ENCODE peak calls at places on chromosome 21, in ten cellular contexts. O is NCI-H2029 treated with DMSO at 0.1 percent for 48 hours; X is Daoy; U is naive thymus-derived CD8-positive, alpha-beta T cell; F is stromal cell of bone marrow; N is aorta; W is naive thymus-derived CD4-positive, alpha-beta T cell; Y is activated T-cell treated with anti-CD3 and anti-CD28 coated beads, Interleukin-2, amount 50 U/mL, for 72 hours; M is right cardiac atrium; C is NCI-H1092. B is an unnamed sample.

GRCh38 chr21:14957836-14958235 is 107.0 kb downstream of the NRIP1 start:
- DNase-seq in F (no peak), Y (no peak), M (no peak), U (no peak), N (no peak), C (no peak), W (no peak), O (no peak), X (no peak), B (no peak)

GRCh38 chr21:45322960-45323461 is 35.3 kb upstream of the POFUT2 start:
- DNase-seq in O (no peak), W (no peak), C (no peak), Y (no peak), U (no peak), N (peak), F (no peak), X (peak), M (peak), B (no peak)

GRCh38 chr21:41993744-41994143 is 16.4 kb downstream of the ZBTB21 start:
- DNase-seq in F (peak), M (no peak), W (no peak), O (no peak), Y (no peak), X (no peak), U (no peak), C (no peak), N (no peak), B (no peak)

GRCh38 chr21:14687277-14687642 is 141.1 kb upstream of the SAMSN1 start:
- DNase-seq in N (no peak), M (no peak), C (no peak), Y (no peak), F (no peak), W (no peak), U (no peak), X (no peak), O (no peak), B (no peak)

GRCh38 chr21:43826623-43826974 is 37.2 kb downstream of the RRP1 start:
- DNase-seq in F (no peak), O (no peak), N (no peak), W (no peak), M (peak), Y (no peak), C (no peak), U (no peak), X (no peak), B (no peak)

GRCh38 chr21:33682992-33683627 is 40.8 kb downstream of the ITSN1 start:
- DNase-seq in O (no peak), U (no peak), M (no peak), Y (no peak), F (peak), C (no peak), W (no peak), N (no peak), X (peak), B (no peak)

GRCh38 chr21:45265721-45266517 is 21.8 kb downstream of the POFUT2 start:
- DNase-seq in O (no peak), X (peak), N (peak), C (no peak), M (no peak), Y (no peak), U (no peak), F (no peak), W (no peak), B (no peak)

GRCh38 chr21:18801468-18801867 is 397.9 kb upstream of the TMPRSS15 start:
- DNase-seq in F (no peak), M (no peak), Y (no peak), O (no peak), U (no peak), W (no peak), X (no peak), C (no peak), N (no peak), B (no peak)

GRCh38 chr21:33949516-33950424 is 34.2 kb upstream of the ATP5PO start:
- DNase-seq in X (no peak), O (no peak), F (no peak), C (no peak), W (peak), U (peak), M (no peak), N (no peak), Y (peak), B (no peak)

GRCh38 chr21:37561506-37561905 is 194.9 kb downstream of the DYRK1A start:
- DNase-seq in W (no peak), O (no peak), C (no peak), M (no peak), F (no peak), X (no peak), Y (no peak), U (no peak), N (no peak), B (no peak)

GRCh38 chr21:30044447-30045064 is 104.8 kb upstream of the GRIK1 start:
- DNase-seq in W (no peak), F (peak), Y (no peak), U (no peak), X (no peak), C (peak), M (no peak), O (peak), N (no peak), B (no peak)

GRCh38 chr21:14995695-14996490 is 68.9 kb downstream of the NRIP1 start:
- DNase-seq in N (no peak), W (no peak), X (peak), F (no peak), C (no peak), M (no peak), U (no peak), Y (no peak), O (no peak), B (peak)

GRCh38 chr21:41098076-41098475 is 69.9 kb upstream of the BACE2 start:
- DNase-seq in M (no peak), Y (no peak), O (no peak), F (no peak), N (no peak), W (no peak), U (no peak), X (no peak), C (no peak), B (no peak)

GRCh38 chr21:45073301-45074047 is 906 bp upstream of the ADARB1 start:
- DNase-seq in U (no peak), F (no peak), O (no peak), C (peak), M (peak), X (peak), W (no peak), N (peak), Y (no peak), B (no peak)

GRCh38 chr21:39593522-39593921 is 19.2 kb upstream of the B3GALT5 start:
- DNase-seq in U (no peak), M (no peak), Y (no peak), X (no peak), F (no peak), N (no peak), C (no peak), O (no peak), W (no peak), B (no peak)

GRCh38 chr21:31557956-31558838 is 101.3 kb upstream of the SOD1 start:
- DNase-seq in O (no peak), C (peak), U (peak), X (peak), F (no peak), Y (peak), N (peak), M (peak), W (peak), B (peak)

GRCh38 chr21:42200906-42201614 is 17.9 kb upstream of the ABCG1 start:
- DNase-seq in Y (no peak), C (no peak), O (no peak), N (no peak), W (peak), X (no peak), U (no peak), F (no peak), M (no peak), B (no peak)

GRCh38 chr21:46600305-46600704 is 4.6 kb downstream of the S100B start:
- DNase-seq in C (no peak), U (no peak), N (peak), Y (no peak), F (no peak), M (no peak), X (no peak), O (no peak), W (no peak), B (no peak)

GRCh38 chr21:44838038-44838895 is 20.4 kb upstream of the SUMO3 start:
- DNase-seq in U (no peak), X (no peak), Y (no peak), C (no peak), F (no peak), N (peak), M (no peak), W (no peak), O (no peak), B (no peak)